ENCODE peak calls at places on chromosomes 1 and 21, in five cellular contexts. D, Y, U, G and C are unnamed samples.

GRCh38 chr1:2598329-2598931 is 11.9 kb downstream of the PRXL2B start:
- DNase-seq in D (no peak), Y (no peak), U (no peak), G (no peak), C (no peak)

GRCh38 chr1:26391450-26391849 is 18.9 kb upstream of the ZNF683 start:
- DNase-seq in D (peak; percentile 72), Y (peak; percentile 73), U (peak; percentile 67), G (peak; percentile 64), C (peak; percentile 56)

GRCh38 chr1:110948038-110948810 is 15.5 kb downstream of the LRIF1 start:
- DNase-seq in D (peak; percentile 44), Y (peak; percentile 2), U (no peak), G (no peak), C (no peak)

GRCh38 chr1:214636436-214636835 is 33.4 kb downstream of the CENPF start:
- DNase-seq in D (no peak), Y (no peak), U (no peak), G (no peak), C (no peak)

GRCh38 chr1:42017259-42017658 is 98.5 kb upstream of the HIVEP3 start:
- DNase-seq in D (no peak), Y (no peak), U (no peak), G (no peak), C (no peak)

GRCh38 chr1:247274857-247275256 is 19.0 kb downstream of the VN1R5 start:
- DNase-seq in D (no peak), Y (no peak), U (no peak), G (no peak), C (no peak)

GRCh38 chr1:221274373-221274772 is 395.1 kb downstream of the HLX start:
- DNase-seq in D (no peak), Y (no peak), U (peak; percentile 72), G (no peak), C (peak; percentile 62)

GRCh38 chr1:26280333-26281042 is 602 bp downstream of the SH3BGRL3 start:
- DNase-seq in D (peak; percentile 80), Y (no peak), U (no peak), G (no peak), C (peak; percentile 53)

GRCh38 chr1:157833155-157833554 is 8.5 kb downstream of the CD5L start:
- DNase-seq in D (no peak), Y (no peak), U (no peak), G (no peak), C (peak; percentile 21)

GRCh38 chr1:6094801-6095505 is 49.3 kb downstream of the KCNAB2 start:
- DNase-seq in D (no peak), Y (no peak), U (no peak), G (no peak), C (no peak)

GRCh38 chr1:46643368-46643775 is 24.8 kb downstream of the ATPAF1 start:
- DNase-seq in D (peak; percentile 76), Y (peak; percentile 82), U (no peak), G (no peak), C (peak; percentile 38)

GRCh38 chr1:93844262-93845045 is 34.6 kb downstream of the DNTTIP2 start:
- DNase-seq in D (peak; percentile 90), Y (peak; percentile 89), U (peak; percentile 78), G (peak; percentile 55), C (peak; percentile 87)

GRCh38 chr21:45006536-45007079 is 66.8 kb downstream of the SLX9 start:
- DNase-seq in D (no peak), Y (no peak), U (no peak), G (no peak), C (no peak)

DNA sequence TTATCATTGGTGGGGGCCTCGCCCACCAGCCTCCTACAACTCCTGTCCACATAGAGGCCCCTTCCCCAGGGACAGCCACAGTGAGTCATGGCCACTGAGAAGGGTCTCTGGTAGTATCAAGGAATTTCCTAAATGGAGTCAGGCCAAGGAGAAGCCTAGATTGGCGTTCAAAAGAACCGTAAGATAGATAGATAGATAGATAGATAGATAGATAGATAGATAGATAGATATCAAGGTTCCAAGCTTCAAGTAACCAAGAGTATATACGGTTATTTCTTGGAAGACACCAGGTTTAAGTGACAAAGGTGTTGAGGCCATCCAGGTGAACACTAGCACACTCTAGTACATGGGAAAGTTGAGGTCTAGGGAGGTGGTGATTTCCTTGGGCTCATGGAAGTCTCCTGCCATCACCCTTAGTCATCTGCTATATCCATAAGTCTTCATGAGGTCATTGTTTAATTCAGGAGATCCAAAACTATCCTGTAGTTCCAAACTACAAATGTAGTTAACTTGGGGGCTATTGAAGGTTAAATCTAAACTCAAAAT is 121.5 kb downstream of the SYT2 start:
- DNase-seq in D (no peak), Y (peak; percentile 13), U (no peak), G (peak; percentile 34), C (no peak)
- H3K4me1 ChIP-seq in D (peaks cover 46% of the 10 kb centered on the region), Y (no peaks in the 10 kb centered on the region), U (peaks cover 9% of the 10 kb centered on the region), G (peaks cover 74% of the 10 kb centered on the region), C (peaks cover 81% of the 10 kb centered on the region)

DNA sequence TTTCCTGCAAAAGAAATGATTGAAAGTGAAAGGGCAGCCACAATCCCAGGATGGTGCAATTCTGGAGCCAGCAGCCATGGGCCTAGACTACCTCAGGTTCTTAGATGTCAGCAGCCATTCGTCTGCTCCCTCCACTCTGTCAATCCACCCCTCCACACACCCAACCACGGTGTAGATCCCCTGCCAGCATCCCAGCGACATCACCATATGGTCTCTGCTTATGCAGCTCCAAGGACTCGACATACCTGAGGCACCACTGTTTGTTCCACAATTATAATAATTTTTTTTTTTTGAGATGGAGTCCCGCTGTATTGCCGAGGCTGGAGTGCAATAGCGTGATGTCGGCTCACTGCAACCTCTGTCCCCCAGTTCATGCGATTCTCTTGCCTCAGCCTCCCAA is 6.5 kb downstream of the SYNC start:
- DNase-seq in D (no peak), Y (no peak), U (no peak), G (no peak), C (no peak)
- H3K27ac ChIP-seq in D (peak overlapping the region; percentile 49), Y (no peak overlapping the region), U (no peak overlapping the region), G (no peak overlapping the region), C (no peak overlapping the region)

DNA sequence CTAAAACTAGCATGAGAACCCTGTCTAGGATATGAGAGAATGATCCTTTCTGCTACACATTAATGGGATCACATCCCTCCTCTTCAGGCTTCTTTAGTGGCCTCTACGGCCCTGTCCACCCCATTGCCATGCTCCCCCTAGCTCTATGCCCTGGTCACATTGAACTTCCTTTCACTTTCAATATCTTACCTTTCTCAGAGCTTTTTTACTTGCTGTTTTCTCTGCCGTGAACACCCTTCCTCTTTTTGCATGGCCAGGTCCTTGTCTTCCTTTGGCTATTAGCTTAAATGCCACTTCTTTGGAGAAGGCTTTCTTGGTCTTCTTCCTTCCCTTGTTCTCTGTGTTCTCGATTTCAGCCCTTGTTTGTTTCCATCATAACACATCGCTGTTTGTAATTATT is 97.4 kb downstream of the GIPC2 start:
- DNase-seq in D (peak; percentile 5), Y (no peak), U (no peak), G (no peak), C (no peak)
- H3K4me3 ChIP-seq in D (peak overlapping the region; percentile 11), Y (no peak overlapping the region), U (no peak overlapping the region), G (no peak overlapping the region), C (no peak overlapping the region)

GRCh38 chr1:33335020-33335419 is 14.1 kb upstream of the A3GALT2 start:
- DNase-seq in D (peak; percentile 26), Y (peak; percentile 47), U (no peak), G (no peak), C (no peak)

GRCh38 chr1:33338495-33339211 is 17.8 kb upstream of the A3GALT2 start:
- DNase-seq in D (peak; percentile 92), Y (peak; percentile 97), U (peak; percentile 94), G (no peak), C (no peak)

GRCh38 chr1:33339413-33339812 is 18.5 kb upstream of the A3GALT2 start:
- DNase-seq in D (peak; percentile 39), Y (peak; percentile 52), U (peak; percentile 59), G (no peak), C (no peak)

GRCh38 chr1:33336580-33336979 is 15.7 kb upstream of the A3GALT2 start:
- DNase-seq in D (no peak), Y (no peak), U (no peak), G (no peak), C (no peak)

GRCh38 chr1:33337994-33338494 is 17.1 kb upstream of the A3GALT2 start:
- DNase-seq in D (peak; percentile 79), Y (peak; percentile 82), U (no peak), G (no peak), C (no peak)
- H3K4me1 ChIP-seq in D (peaks cover 96% of the 10 kb centered on the region), Y (peaks cover 52% of the 10 kb centered on the region), U (peaks cover 84% of the 10 kb centered on the region), G (peaks cover 35% of the 10 kb centered on the region), C (peaks cover 62% of the 10 kb centered on the region)

DNA sequence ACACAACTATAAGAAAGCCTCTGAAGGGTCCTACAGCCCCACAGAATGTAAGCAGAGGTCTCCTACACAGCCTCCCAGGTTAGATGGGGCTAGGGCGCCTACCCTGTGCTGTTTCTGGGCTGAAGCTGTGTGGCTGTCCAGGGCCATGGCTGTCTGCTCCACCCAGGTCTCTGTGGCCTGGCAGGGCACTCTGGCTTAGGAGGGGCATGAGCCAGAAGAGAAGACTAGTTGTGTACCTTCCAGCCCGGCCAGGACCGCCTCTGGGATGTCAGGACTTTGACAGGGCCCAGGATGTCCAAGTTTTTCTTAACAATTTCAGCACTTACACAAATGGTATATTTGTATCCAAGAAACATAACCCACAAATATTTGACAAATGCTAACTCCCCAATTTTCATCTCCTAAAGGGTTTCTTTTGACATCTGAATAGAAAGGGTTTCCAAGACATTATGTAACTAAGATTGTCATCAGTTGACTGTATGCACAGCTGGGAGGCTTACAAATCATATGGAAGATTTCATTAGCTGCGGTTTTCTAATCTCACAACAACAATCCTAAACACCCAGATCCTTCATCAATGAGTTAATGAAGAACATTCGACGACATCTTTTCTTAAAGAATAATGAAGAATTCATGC is 80.5 kb downstream of the HSF2BP start:
- DNase-seq in D (peak; percentile 50), Y (peak; percentile 92), U (no peak), G (no peak), C (no peak)
- H3K27ac ChIP-seq in D (no peak overlapping the region), Y (no peak overlapping the region), U (no peak overlapping the region), G (no peak overlapping the region), C (no peak overlapping the region)

DNA sequence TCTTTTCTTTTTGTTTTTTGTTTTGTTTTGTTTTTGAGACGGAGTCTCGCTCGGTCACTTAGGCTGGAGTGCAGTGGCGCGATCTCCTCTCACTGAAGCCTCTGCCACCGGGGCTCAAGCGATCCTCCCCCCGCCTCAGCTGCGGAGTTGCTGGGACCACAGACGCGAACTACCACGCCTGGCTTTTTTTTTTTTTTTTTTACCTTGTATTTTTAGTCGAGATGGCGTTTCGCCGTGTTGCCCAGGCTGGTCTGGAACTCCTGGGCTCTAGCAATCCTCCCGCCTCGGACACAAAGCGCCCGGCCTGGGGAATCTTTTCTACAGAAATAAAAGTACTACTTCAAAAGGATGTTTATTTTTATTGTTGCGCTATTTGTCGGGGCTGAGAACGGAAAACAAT is 1.1 kb upstream of the SETDB1 start:
- DNase-seq in D (no peak), Y (peak; percentile 2), U (no peak), G (no peak), C (peak; percentile 14)
- H3K4me3 ChIP-seq in D (peak overlapping the region; percentile 86), Y (no peak overlapping the region), U (no peak overlapping the region), G (no peak overlapping the region), C (peak overlapping the region; percentile 94)

DNA sequence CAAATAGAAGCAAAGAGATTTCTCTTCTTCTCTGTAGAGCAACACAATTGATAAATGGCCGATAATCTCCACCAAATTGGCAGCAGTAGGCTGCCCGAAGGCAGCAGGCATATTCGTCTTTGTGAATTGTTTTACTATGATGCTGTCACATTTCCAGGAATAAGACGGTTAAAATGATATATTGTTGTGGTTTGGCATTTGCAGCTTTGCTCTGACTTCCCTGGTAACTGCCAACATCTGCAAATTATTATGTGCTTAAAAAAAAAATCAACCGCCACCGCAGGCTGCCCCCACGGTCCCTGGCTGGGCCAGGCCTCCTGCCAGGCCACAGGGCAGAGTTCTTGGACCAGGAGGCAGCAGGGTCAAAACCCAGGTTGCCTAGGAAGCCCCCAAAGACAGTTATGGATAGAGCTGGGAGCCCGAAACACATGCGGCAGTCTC is 179.3 kb downstream of the ETS2 start:
- DNase-seq in D (peak; percentile 89), Y (peak; percentile 90), U (no peak), G (no peak), C (no peak)
- H3K4me1 ChIP-seq in D (peaks cover 19% of the 10 kb centered on the region), Y (peaks cover 34% of the 10 kb centered on the region), U (peaks cover 52% of the 10 kb centered on the region), G (no peaks in the 10 kb centered on the region), C (peaks cover 70% of the 10 kb centered on the region)